ENCODE peak calls at places on chromosomes 7 and 10, in five cellular contexts. One of them, this sample, is unnamed.

GRCh38 chr7:156173346-156173745 is 361.1 kb upstream of the SHH start:
- DNase-seq in EL: no peak
- DNase-seq in nephron progenitor cell: no peak
- DNase-seq in T1000: no peak
- DNase-seq in nucleus accumbens: no peak
- DNase-seq in this sample: no peak

GRCh38 chr7:33500590-33500989 is 371.2 kb downstream of the BBS9 start:
- DNase-seq in nephron progenitor cell: no peak
- DNase-seq in T1000: no peak
- DNase-seq in EL: no peak
- DNase-seq in nucleus accumbens: no peak
- DNase-seq in this sample: no peak

GRCh38 chr10:86225098-86225782 is 141.4 kb downstream of the GRID1 start:
- DNase-seq in nephron progenitor cell: no peak
- DNase-seq in nucleus accumbens: no peak
- DNase-seq in T1000: peak
- DNase-seq in EL: peak
- DNase-seq in this sample: no peak

GRCh38 chr7:148916186-148916585 is 32.1 kb upstream of the EZH2 start:
- DNase-seq in T1000: no peak
- DNase-seq in nephron progenitor cell: no peak
- DNase-seq in nucleus accumbens: no peak
- DNase-seq in EL: peak
- DNase-seq in this sample: no peak

GRCh38 chr7:155190608-155191536 is 106.8 kb upstream of the INSIG1 start:
- DNase-seq in nephron progenitor cell: peak
- DNase-seq in T1000: peak
- DNase-seq in nucleus accumbens: no peak
- DNase-seq in EL: peak
- DNase-seq in this sample: peak

GRCh38 chr10:130810856-130811255 is 500.7 kb downstream of the TCERG1L start:
- DNase-seq in nucleus accumbens: no peak
- DNase-seq in T1000: no peak
- DNase-seq in EL: no peak
- DNase-seq in nephron progenitor cell: no peak
- DNase-seq in this sample: no peak

GRCh38 chr10:17880596-17880995 is 71.1 kb upstream of the SLC39A12 start:
- DNase-seq in EL: no peak
- DNase-seq in nucleus accumbens: no peak
- DNase-seq in nephron progenitor cell: no peak
- DNase-seq in T1000: no peak
- DNase-seq in this sample: no peak

GRCh38 chr10:44466236-44466635 is 81.3 kb upstream of the CXCL12 start:
- DNase-seq in T1000: no peak
- DNase-seq in EL: peak
- DNase-seq in nephron progenitor cell: no peak
- DNase-seq in nucleus accumbens: no peak
- DNase-seq in this sample: no peak

GRCh38 chr7:127786184-127786583 is 134.2 kb downstream of the SND1 start:
- DNase-seq in nucleus accumbens: no peak
- DNase-seq in nephron progenitor cell: no peak
- DNase-seq in EL: no peak
- DNase-seq in T1000: no peak
- DNase-seq in this sample: no peak

GRCh38 chr10:34479520-34480179 is 335.4 kb downstream of the PARD3 start:
- DNase-seq in T1000: no peak
- DNase-seq in nucleus accumbens: no peak
- DNase-seq in nephron progenitor cell: no peak
- DNase-seq in EL: no peak
- DNase-seq in this sample: no peak

GRCh38 chr7:21653623-21654022 is 110.8 kb downstream of the DNAH11 start:
- DNase-seq in T1000: no peak
- DNase-seq in nephron progenitor cell: no peak
- DNase-seq in EL: no peak
- DNase-seq in nucleus accumbens: no peak
- DNase-seq in this sample: no peak